ENCODE peak calls at places on chromosomes 4 and X, in seven cellular contexts. F, Z, K, V, P, U and M are unnamed samples. For H3K4me1 and H3K9me3, the result is how much of the 10 kb centered on the place peaks cover.

GRCh38 chrX:67624324-67624723 is 80.5 kb downstream of the AR start:
- DNase-seq in F (no peak), Z (no peak), K (no peak), V (no peak), P (no peak), U (no peak), M (no peak)

GRCh38 chr4:152972821-152973613 is 36.9 kb downstream of the FHDC1 start:
- DNase-seq in F (no peak), Z (peak), K (no peak), V (peak), P (no peak), U (no peak), M (no peak)

GRCh38 chr4:123743821-123744220 is 347.2 kb downstream of the SPRY1 start:
- DNase-seq in F (no peak), Z (no peak), K (no peak), V (no peak), P (no peak), U (no peak), M (no peak)

GRCh38 chr4:72295966-72296557 is 264.3 kb downstream of the NPFFR2 start:
- DNase-seq in F (peak), Z (no peak), K (peak), V (no peak), P (no peak), U (no peak), M (no peak)

GRCh38 chr4:95984081-95984480 is 144.2 kb downstream of the PDHA2 start:
- DNase-seq in F (no peak), Z (no peak), K (no peak), V (no peak), P (no peak), U (no peak), M (no peak)

GRCh38 chr4:16269742-16270522 is 43.7 kb upstream of the TAPT1 start:
- DNase-seq in F (no peak), Z (no peak), K (no peak), V (no peak), P (no peak), U (peak), M (no peak)

GRCh38 chr4:184762100-184762499 is 28.2 kb upstream of the CENPU start:
- DNase-seq in F (no peak), Z (no peak), K (no peak), V (no peak), P (no peak), U (no peak), M (no peak)

GRCh38 chrX:13159886-13160285 is 115.5 kb upstream of the FAM9C start:
- DNase-seq in F (no peak), Z (no peak), K (no peak), V (no peak), P (no peak), U (no peak), M (no peak)

GRCh38 chr4:40314951-40315350 is 20.2 kb upstream of the CHRNA9 start:
- DNase-seq in F (no peak), Z (no peak), K (no peak), V (no peak), P (no peak), U (no peak), M (no peak)

GRCh38 chr4:26936284-26937065 is 75.8 kb downstream of the STIM2 start:
- DNase-seq in F (no peak), Z (peak), K (no peak), V (peak), P (peak), U (no peak), M (no peak)

GRCh38 chrX:131987252-131987651 is 35.9 kb upstream of the STK26 start:
- DNase-seq in F (no peak), Z (no peak), K (no peak), V (no peak), P (no peak), U (no peak), M (no peak)

GRCh38 chr4:90317785-90318184 is 190.6 kb downstream of the CCSER1 start:
- DNase-seq in F (no peak), Z (no peak), K (no peak), V (no peak), P (no peak), U (no peak), M (no peak)

GRCh38 chrX:119647552-119648420 is 41.6 kb upstream of the NKRF start:
- DNase-seq in F (no peak), Z (no peak), K (no peak), V (no peak), P (no peak), U (no peak), M (no peak)

GRCh38 chr4:98614655-98615054 is 43.8 kb downstream of the TSPAN5 start:
- DNase-seq in F (no peak), Z (no peak), K (no peak), V (no peak), P (no peak), U (no peak), M (no peak)

GRCh38 chr4:89290727-89291126 is 16.9 kb downstream of the GPRIN3 start:
- DNase-seq in F (no peak), Z (no peak), K (no peak), V (no peak), P (no peak), U (peak), M (no peak)

GRCh38 chrX:112832481-112833095 is 8.0 kb downstream of the AMOT start:
- DNase-seq in F (peak), Z (no peak), K (peak), V (no peak), P (no peak), U (peak), M (peak)

GRCh38 chr4:131603705-131604104 is 1545.4 kb upstream of the PCDH10 start:
- DNase-seq in F (no peak), Z (no peak), K (no peak), V (no peak), P (no peak), U (no peak), M (no peak)

GRCh38 chr4:26896636-26897035 is 36.0 kb downstream of the STIM2 start:
- DNase-seq in F (no peak), Z (no peak), K (no peak), V (no peak), P (no peak), U (no peak), M (no peak)

GRCh38 chr4:139916041-139916440 is 237.9 kb downstream of the MAML3 start:
- DNase-seq in F (no peak), Z (no peak), K (no peak), V (no peak), P (no peak), U (no peak), M (no peak)

GRCh38 chrX:67408423-67409079 is 135.3 kb upstream of the AR start:
- DNase-seq in F (no peak), Z (no peak), K (no peak), V (no peak), P (peak), U (no peak), M (no peak)

GRCh38 chr4:135368826-135369225 is 1167.2 kb upstream of the PABPC4L start:
- DNase-seq in F (no peak), Z (no peak), K (no peak), V (no peak), P (no peak), U (no peak), M (no peak)

GRCh38 chr4:27360651-27361347 is 500.2 kb downstream of the STIM2 start:
- DNase-seq in F (peak), Z (no peak), K (no peak), V (no peak), P (no peak), U (no peak), M (no peak)

GRCh38 chr4:137601924-137602323 is 69.6 kb upstream of the PCDH18 start:
- DNase-seq in F (peak), Z (no peak), K (no peak), V (no peak), P (no peak), U (no peak), M (no peak)

GRCh38 chr4:66235876-66236275 is 565.6 kb upstream of the EPHA5 start:
- DNase-seq in F (no peak), Z (no peak), K (no peak), V (no peak), P (no peak), U (no peak), M (no peak)

DNA sequence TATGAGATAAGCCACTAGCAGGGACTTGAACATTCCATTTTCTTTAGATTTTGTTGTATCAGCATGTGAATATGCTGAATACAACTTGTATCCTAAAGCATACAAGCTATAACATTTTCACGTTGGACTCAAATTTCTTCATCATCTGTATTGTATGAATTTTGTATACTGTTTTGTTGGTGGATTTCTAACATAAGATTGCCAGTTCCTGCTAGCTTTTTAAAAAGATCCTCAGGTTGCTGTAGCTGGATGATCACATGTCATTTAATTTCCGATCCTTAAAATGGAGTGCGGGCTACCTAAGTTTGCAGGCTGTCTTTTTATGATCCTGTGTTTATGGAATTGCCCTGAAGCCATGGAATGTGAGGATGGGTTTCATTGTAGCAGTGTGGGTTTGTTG is 6.9 kb downstream of the PDLIM5 start:
- DNase-seq in F (no peak), Z (no peak), K (no peak), V (no peak), P (no peak), U (no peak), M (no peak)
- H3K4me1 ChIP-seq in F (under half), Z (half or more), K (half or more), V (under half), P (under half), U (half or more), M (under half)

GRCh38 chr4:114316789-114317188 is 281.8 kb upstream of the UGT8 start:
- DNase-seq in F (no peak), Z (no peak), K (no peak), V (no peak), P (no peak), U (no peak), M (no peak)

GRCh38 chr4:114320126-114320525 is 278.5 kb upstream of the UGT8 start:
- DNase-seq in F (no peak), Z (no peak), K (no peak), V (no peak), P (no peak), U (no peak), M (no peak)

GRCh38 chr4:114317564-114317963 is 281.0 kb upstream of the UGT8 start:
- DNase-seq in F (no peak), Z (no peak), K (no peak), V (no peak), P (no peak), U (no peak), M (no peak)

GRCh38 chr4:114312349-114312748 is 286.3 kb upstream of the UGT8 start:
- DNase-seq in F (no peak), Z (no peak), K (no peak), V (no peak), P (no peak), U (no peak), M (peak)

DNA sequence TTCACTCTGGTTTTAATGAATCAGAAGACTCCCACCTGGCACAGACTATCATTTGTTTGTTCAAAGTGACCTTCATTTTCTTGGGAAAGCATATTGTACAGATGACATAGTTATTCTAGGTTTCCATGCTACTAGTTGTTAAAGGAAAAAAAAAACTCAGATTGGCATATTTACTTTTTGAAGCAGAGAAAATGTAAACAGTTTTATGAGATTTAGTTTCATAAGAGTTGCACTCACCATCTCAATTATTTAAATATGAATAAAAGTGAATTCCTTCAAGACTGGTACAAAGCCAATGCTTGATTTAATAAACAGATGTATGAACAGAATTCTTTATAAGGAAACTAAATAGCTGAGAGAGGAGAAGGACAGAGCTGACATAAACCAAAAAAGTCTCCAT is 280.3 kb upstream of the UGT8 start:
- DNase-seq in F (no peak), Z (no peak), K (no peak), V (no peak), P (no peak), U (no peak), M (no peak)
- H3K27ac ChIP-seq in F (no peak), Z (no peak), K (no peak), V (no peak), P (no peak), U (no peak), M (no peak)

DNA sequence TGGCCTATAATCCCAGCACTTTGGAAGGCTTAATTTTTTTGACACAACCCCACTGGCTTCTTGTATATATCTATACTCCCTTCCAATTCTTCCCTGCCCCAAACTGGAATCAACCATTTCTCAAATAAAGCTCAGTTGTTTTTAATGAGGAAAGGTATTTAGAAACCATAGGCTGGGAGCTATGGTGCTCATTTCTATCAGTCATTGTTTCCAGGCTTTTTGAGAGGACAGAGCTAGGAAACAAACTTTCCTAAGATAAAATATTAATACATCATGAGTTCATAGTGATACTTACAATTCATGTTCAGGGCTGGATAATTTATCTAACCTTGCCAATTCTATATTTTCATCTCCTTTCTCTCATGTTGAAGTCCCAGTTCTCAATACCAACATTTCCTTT is 50.3 kb downstream of the BCOR start:
- DNase-seq in F (no peak), Z (no peak), K (no peak), V (no peak), P (no peak), U (no peak), M (no peak)
- H3K9me3 ChIP-seq in F (under half), Z (under half), K (under half), V (under half), P (under half), U (under half), M (under half)

GRCh38 chr4:169253904-169254303 is 16.9 kb downstream of the SH3RF1 start:
- DNase-seq in F (no peak), Z (no peak), K (no peak), V (no peak), P (no peak), U (no peak), M (no peak)
- H3K4me1 ChIP-seq in F (half or more), Z (half or more), K (under half), V (under half), P (under half), U (half or more), M (under half)

GRCh38 chr4:84673475-84674230 is 90.7 kb downstream of the CDS1 start:
- DNase-seq in F (no peak), Z (no peak), K (no peak), V (no peak), P (no peak), U (no peak), M (no peak)
- H3K27ac ChIP-seq in F (no peak), Z (no peak), K (no peak), V (no peak), P (no peak), U (no peak), M (no peak)

GRCh38 chr4:147233-147632 is 22.9 kb downstream of the ZNF718 start:
- DNase-seq in F (no peak), Z (no peak), K (no peak), V (no peak), P (no peak), U (no peak), M (no peak)

GRCh38 chr4:146621-147020 is 22.3 kb downstream of the ZNF718 start:
- DNase-seq in F (no peak), Z (no peak), K (no peak), V (no peak), P (no peak), U (no peak), M (no peak)
- H3K9me3 ChIP-seq in F (half or more), Z (half or more), K (under half), V (under half), P (half or more), U (under half), M (under half)

GRCh38 chr4:1713003-1713397 is 881 bp upstream of the SLBP start:
- DNase-seq in F (no peak), Z (no peak), K (no peak), V (no peak), P (no peak), U (no peak), M (no peak)
- H3K4me1 ChIP-seq in F (under half), Z (half or more), K (under half), V (under half), P (under half), U (half or more), M (under half)

DNA sequence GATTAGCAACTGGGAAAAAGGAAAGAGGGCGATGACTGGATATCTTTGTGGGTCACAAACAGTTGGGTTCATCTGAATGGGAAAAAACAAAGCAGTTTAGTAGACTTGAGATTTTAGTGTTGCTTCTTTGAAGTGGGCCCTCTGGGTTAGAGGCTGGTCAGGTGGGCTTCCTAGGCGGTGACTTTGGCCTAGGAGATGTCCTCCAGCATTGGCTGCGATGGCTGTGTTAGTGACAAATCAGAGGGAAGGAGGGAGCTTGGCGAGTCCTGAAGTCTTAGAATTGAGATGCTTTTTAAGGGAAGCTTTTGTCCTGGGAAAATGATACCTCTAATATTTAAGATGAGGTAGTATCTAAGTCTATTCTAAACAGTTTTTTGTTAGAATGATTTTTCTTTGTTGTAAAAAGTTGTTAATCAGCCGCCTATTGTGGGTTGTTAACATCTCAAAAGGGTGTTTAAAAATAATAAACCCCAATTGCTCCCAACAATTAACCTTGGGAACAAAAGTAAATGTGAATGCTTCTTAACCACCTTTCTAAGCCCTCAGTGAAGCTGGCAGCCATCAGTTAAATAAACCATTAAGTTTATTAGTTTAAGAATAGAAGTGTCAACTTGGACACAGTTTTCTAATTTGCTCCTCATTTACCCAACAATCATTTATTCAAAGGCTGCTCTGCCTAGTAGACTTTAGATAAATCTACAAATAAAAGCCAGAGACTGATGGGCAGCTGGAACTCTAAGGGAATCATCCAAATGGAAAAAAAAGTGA is 31.7 kb downstream of the DLG3 start:
- DNase-seq in F (no peak), Z (no peak), K (no peak), V (no peak), P (no peak), U (no peak), M (no peak)
- H3K27ac ChIP-seq in F (peak), Z (peak), K (peak), V (no peak), P (no peak), U (peak), M (peak)